ENCODE peak calls at places on chromosomes 13 and 19, in seven cellular contexts. K is neural progenitor cell, G is fibroblast of lung, U is H9, D is IMR-90, N is endodermal cell, W is GM23248. C is an unnamed sample.

GRCh38 chr19:46349311-46349993 is 2.6 kb downstream of the PPP5C start:
- DNase-seq in G (no peak), N (no peak), U (no peak), K (no peak), W (no peak), D (no peak), C (no peak)

GRCh38 chr19:32307591-32307990 is 37.8 kb upstream of the ZNF507 start:
- DNase-seq in U (no peak), G (no peak), W (no peak), K (no peak), N (no peak), D (no peak), C (no peak)

GRCh38 chr19:16175954-16176353 is 2.6 kb upstream of the CIB3 start:
- DNase-seq in K (no peak), N (no peak), G (no peak), U (no peak), D (no peak), W (no peak), C (no peak)

GRCh38 chr19:4337906-4338440 is 654 bp downstream of the STAP2 start:
- DNase-seq in D (no peak), W (peak), U (no peak), G (no peak), K (peak), N (peak), C (no peak)

GRCh38 chr13:22789916-22790315 is 390.9 kb upstream of the SGCG start:
- DNase-seq in D (no peak), G (no peak), U (no peak), W (no peak), K (no peak), N (no peak), C (no peak)

GRCh38 chr13:26540319-26540718 is 17.2 kb upstream of the WASF3 start:
- DNase-seq in W (no peak), G (no peak), D (no peak), U (no peak), K (no peak), N (no peak), C (no peak)

GRCh38 chr13:51590231-51590630 is 6.0 kb downstream of the WDFY2 start:
- DNase-seq in N (no peak), K (no peak), W (no peak), G (no peak), U (no peak), D (no peak), C (no peak)

GRCh38 chr13:106709509-106709908 is 141.6 kb upstream of the ARGLU1 start:
- DNase-seq in K (no peak), U (no peak), D (no peak), N (no peak), G (peak), W (no peak), C (no peak)

GRCh38 chr13:31023126-31023525 is 90.7 kb downstream of the TEX26 start:
- DNase-seq in U (no peak), N (no peak), D (no peak), K (no peak), G (no peak), W (no peak), C (no peak)

GRCh38 chr13:85525411-85525810 is 273.8 kb downstream of the SLITRK6 start:
- DNase-seq in W (no peak), D (no peak), U (no peak), G (no peak), N (no peak), K (no peak), C (no peak)

GRCh38 chr19:49347835-49348234 is 12.6 kb downstream of the CD37 start:
- DNase-seq in U (peak), G (peak), D (peak), K (peak), N (peak), W (peak), C (no peak)

GRCh38 chr19:30091456-30091855 is 149.4 kb downstream of the URI1 start:
- DNase-seq in D (no peak), K (no peak), U (no peak), N (no peak), W (no peak), G (no peak), C (no peak)

GRCh38 chr19:33902802-33903488 is 106.3 kb downstream of the KCTD15 start:
- DNase-seq in U (no peak), K (no peak), D (no peak), W (no peak), G (no peak), N (no peak), C (no peak)

GRCh38 chr19:33905473-33905936 is 108.8 kb downstream of the KCTD15 start:
- DNase-seq in G (no peak), D (no peak), N (peak), W (no peak), K (peak), U (peak), C (no peak)

GRCh38 chr19:33905937-33906577 is 109.4 kb downstream of the KCTD15 start:
- DNase-seq in D (no peak), K (peak), N (peak), G (no peak), W (peak), U (peak), C (no peak)

GRCh38 chr19:33903489-33903850 is 106.8 kb downstream of the KCTD15 start:
- DNase-seq in K (no peak), U (no peak), N (no peak), G (no peak), D (no peak), W (no peak), C (no peak)

GRCh38 chr19:33904681-33905080 is 108.0 kb downstream of the KCTD15 start:
- DNase-seq in K (peak), W (peak), G (no peak), U (peak), D (no peak), N (peak), C (no peak)
- H3K9ac ChIP-seq in K (no peak), W (no peak), G (no peak), U (no peak), D (no peak), N (peak), C (no peak)

GRCh38 chr19:50835103-50835784 is 1.9 kb upstream of the KLK15 start:
- DNase-seq in N (no peak), G (no peak), D (no peak), W (peak), U (no peak), K (no peak), C (no peak)
- H3K9ac ChIP-seq in N (peak), G (no peak), D (peak), W (peak), U (peak), K (no peak), C (peak)

GRCh38 chr13:20227288-20227687 is 4.8 kb downstream of the GJB6 start:
- DNase-seq in W (no peak), U (no peak), G (no peak), D (no peak), N (no peak), K (no peak), C (no peak)

GRCh38 chr13:20231839-20232555 is at the start of gene GJB6:
- DNase-seq in N (peak), U (peak), K (peak), D (no peak), G (no peak), W (peak), C (peak)

GRCh38 chr13:20227730-20228129 is 4.4 kb downstream of the GJB6 start:
- DNase-seq in K (no peak), W (no peak), G (no peak), N (no peak), U (no peak), D (no peak), C (no peak)

GRCh38 chr13:20230913-20231838 is 943 bp downstream of the GJB6 start:
- DNase-seq in W (no peak), D (no peak), U (peak), G (no peak), N (peak), K (peak), C (no peak)

GRCh38 chr13:20232556-20233277 is 598 bp upstream of the GJB6 start:
- DNase-seq in K (no peak), N (no peak), U (no peak), G (no peak), W (no peak), D (no peak), C (no peak)
- H3K9ac ChIP-seq in K (no peak), N (no peak), U (no peak), G (no peak), W (no peak), D (no peak), C (no peak)

GRCh38 chr13:49308977-49309408 is 61.3 kb downstream of the CDADC1 start:
- DNase-seq in W (peak), D (peak), G (peak), U (no peak), K (no peak), N (no peak), C (no peak)
- H3K9ac ChIP-seq in W (peak), D (no peak), G (no peak), U (no peak), K (no peak), N (no peak), C (no peak)